ENCODE peak calls at places on chromosome 15, in seven cellular contexts. One of them, this sample, is unnamed.

GRCh38 chr15:68816795-68817303 is 3.8 kb downstream of the ANP32A start:
- DNase-seq in lower leg skin: peak; percentile 79
- DNase-seq in WTC11: no peak
- DNase-seq in activated T-helper 1 cell treated with anti-CD3 and anti-CD28 coated beads, Interleukin-2, amount 50 U/mL, for 16 hours: no peak
- DNase-seq in cardiac muscle cell: peak; percentile 41
- DNase-seq in stimulated activated CD4-positive, alpha-beta T cell treated with anti-CD3 and anti-CD28 coated beads, Interleukin-1b, Interleukin-23, amount 100 ng/mL, for 4 hours: no peak
- DNase-seq in choroid plexus epithelial cell: peak; percentile 29
- DNase-seq in this sample: no peak

GRCh38 chr15:48978638-48979037 is 14.9 kb upstream of the SHC4 start:
- DNase-seq in lower leg skin: no peak
- DNase-seq in WTC11: no peak
- DNase-seq in activated T-helper 1 cell treated with anti-CD3 and anti-CD28 coated beads, Interleukin-2, amount 50 U/mL, for 16 hours: no peak
- DNase-seq in cardiac muscle cell: no peak
- DNase-seq in stimulated activated CD4-positive, alpha-beta T cell treated with anti-CD3 and anti-CD28 coated beads, Interleukin-1b, Interleukin-23, amount 100 ng/mL, for 4 hours: no peak
- DNase-seq in choroid plexus epithelial cell: no peak
- DNase-seq in this sample: no peak

GRCh38 chr15:36599824-36600365 is 20.5 kb downstream of the CDIN1 start:
- DNase-seq in lower leg skin: no peak
- DNase-seq in WTC11: no peak
- DNase-seq in activated T-helper 1 cell treated with anti-CD3 and anti-CD28 coated beads, Interleukin-2, amount 50 U/mL, for 16 hours: no peak
- DNase-seq in cardiac muscle cell: no peak
- DNase-seq in stimulated activated CD4-positive, alpha-beta T cell treated with anti-CD3 and anti-CD28 coated beads, Interleukin-1b, Interleukin-23, amount 100 ng/mL, for 4 hours: no peak
- DNase-seq in choroid plexus epithelial cell: no peak
- DNase-seq in this sample: no peak

GRCh38 chr15:76994001-76994400 is 925 bp upstream of the PSTPIP1 start:
- DNase-seq in lower leg skin: no peak
- DNase-seq in WTC11: peak; percentile 7
- DNase-seq in activated T-helper 1 cell treated with anti-CD3 and anti-CD28 coated beads, Interleukin-2, amount 50 U/mL, for 16 hours: no peak
- DNase-seq in cardiac muscle cell: no peak
- DNase-seq in stimulated activated CD4-positive, alpha-beta T cell treated with anti-CD3 and anti-CD28 coated beads, Interleukin-1b, Interleukin-23, amount 100 ng/mL, for 4 hours: no peak
- DNase-seq in choroid plexus epithelial cell: no peak
- DNase-seq in this sample: no peak

GRCh38 chr15:72136170-72137051 is 18.2 kb downstream of the SENP8 start:
- DNase-seq in lower leg skin: no peak
- DNase-seq in WTC11: no peak
- DNase-seq in activated T-helper 1 cell treated with anti-CD3 and anti-CD28 coated beads, Interleukin-2, amount 50 U/mL, for 16 hours: no peak
- DNase-seq in cardiac muscle cell: no peak
- DNase-seq in stimulated activated CD4-positive, alpha-beta T cell treated with anti-CD3 and anti-CD28 coated beads, Interleukin-1b, Interleukin-23, amount 100 ng/mL, for 4 hours: no peak
- DNase-seq in choroid plexus epithelial cell: no peak
- DNase-seq in this sample: no peak

GRCh38 chr15:83053151-83053550 is 13.9 kb downstream of the BTBD1 start:
- DNase-seq in lower leg skin: no peak
- DNase-seq in WTC11: no peak
- DNase-seq in activated T-helper 1 cell treated with anti-CD3 and anti-CD28 coated beads, Interleukin-2, amount 50 U/mL, for 16 hours: no peak
- DNase-seq in cardiac muscle cell: no peak
- DNase-seq in stimulated activated CD4-positive, alpha-beta T cell treated with anti-CD3 and anti-CD28 coated beads, Interleukin-1b, Interleukin-23, amount 100 ng/mL, for 4 hours: no peak
- DNase-seq in choroid plexus epithelial cell: peak; percentile 80
- DNase-seq in this sample: no peak

GRCh38 chr15:98776607-98777281 is 128.4 kb downstream of the IGF1R start:
- DNase-seq in lower leg skin: peak; percentile 84
- DNase-seq in WTC11: no peak
- DNase-seq in activated T-helper 1 cell treated with anti-CD3 and anti-CD28 coated beads, Interleukin-2, amount 50 U/mL, for 16 hours: no peak
- DNase-seq in cardiac muscle cell: peak; percentile 35
- DNase-seq in stimulated activated CD4-positive, alpha-beta T cell treated with anti-CD3 and anti-CD28 coated beads, Interleukin-1b, Interleukin-23, amount 100 ng/mL, for 4 hours: no peak
- DNase-seq in choroid plexus epithelial cell: peak; percentile 96
- DNase-seq in this sample: no peak

GRCh38 chr15:44550256-44550655 is 13.3 kb downstream of the EIF3J start:
- DNase-seq in lower leg skin: no peak
- DNase-seq in WTC11: no peak
- DNase-seq in activated T-helper 1 cell treated with anti-CD3 and anti-CD28 coated beads, Interleukin-2, amount 50 U/mL, for 16 hours: no peak
- DNase-seq in cardiac muscle cell: no peak
- DNase-seq in stimulated activated CD4-positive, alpha-beta T cell treated with anti-CD3 and anti-CD28 coated beads, Interleukin-1b, Interleukin-23, amount 100 ng/mL, for 4 hours: no peak
- DNase-seq in choroid plexus epithelial cell: peak; percentile 66
- DNase-seq in this sample: no peak

GRCh38 chr15:45139770-45140169 is 10.0 kb downstream of the DUOX1 start:
- DNase-seq in lower leg skin: no peak
- DNase-seq in WTC11: no peak
- DNase-seq in activated T-helper 1 cell treated with anti-CD3 and anti-CD28 coated beads, Interleukin-2, amount 50 U/mL, for 16 hours: no peak
- DNase-seq in cardiac muscle cell: no peak
- DNase-seq in stimulated activated CD4-positive, alpha-beta T cell treated with anti-CD3 and anti-CD28 coated beads, Interleukin-1b, Interleukin-23, amount 100 ng/mL, for 4 hours: no peak
- DNase-seq in choroid plexus epithelial cell: no peak
- DNase-seq in this sample: no peak

GRCh38 chr15:43792761-43793493 is 807 bp downstream of the SERF2 start:
- DNase-seq in lower leg skin: no peak
- DNase-seq in WTC11: peak; percentile 23
- DNase-seq in activated T-helper 1 cell treated with anti-CD3 and anti-CD28 coated beads, Interleukin-2, amount 50 U/mL, for 16 hours: no peak
- DNase-seq in cardiac muscle cell: peak; percentile 23
- DNase-seq in stimulated activated CD4-positive, alpha-beta T cell treated with anti-CD3 and anti-CD28 coated beads, Interleukin-1b, Interleukin-23, amount 100 ng/mL, for 4 hours: peak; percentile 27
- DNase-seq in choroid plexus epithelial cell: peak; percentile 51
- DNase-seq in this sample: no peak

GRCh38 chr15:80105193-80105984 is 45.9 kb downstream of the ZFAND6 start:
- DNase-seq in lower leg skin: no peak
- DNase-seq in WTC11: no peak
- DNase-seq in activated T-helper 1 cell treated with anti-CD3 and anti-CD28 coated beads, Interleukin-2, amount 50 U/mL, for 16 hours: no peak
- DNase-seq in cardiac muscle cell: no peak
- DNase-seq in stimulated activated CD4-positive, alpha-beta T cell treated with anti-CD3 and anti-CD28 coated beads, Interleukin-1b, Interleukin-23, amount 100 ng/mL, for 4 hours: no peak
- DNase-seq in choroid plexus epithelial cell: peak; percentile 57
- DNase-seq in this sample: no peak

GRCh38 chr15:29208352-29208751 is 61.3 kb downstream of the NSMCE3 start:
- DNase-seq in lower leg skin: no peak
- DNase-seq in WTC11: no peak
- DNase-seq in activated T-helper 1 cell treated with anti-CD3 and anti-CD28 coated beads, Interleukin-2, amount 50 U/mL, for 16 hours: no peak
- DNase-seq in cardiac muscle cell: peak; percentile 30
- DNase-seq in stimulated activated CD4-positive, alpha-beta T cell treated with anti-CD3 and anti-CD28 coated beads, Interleukin-1b, Interleukin-23, amount 100 ng/mL, for 4 hours: no peak
- DNase-seq in choroid plexus epithelial cell: peak; percentile 57
- DNase-seq in this sample: no peak

This sample was measured in mesothelial cell of epicardium.